ENCODE peak calls at places on chromosomes 1 and 21, in seven cellular contexts. One of them, this sample, is unnamed.

GRCh38 chr1:9844746-9845145 is 21.0 kb upstream of the CLSTN1 start:
- DNase-seq in IMR-90: no peak
- DNase-seq in A549: no peak
- DNase-seq in lower leg skin: no peak
- DNase-seq in uterus: no peak
- DNase-seq in spleen: no peak
- DNase-seq in heart left ventricle: no peak
- DNase-seq in this sample: peak

GRCh38 chr1:183226963-183227362 is 40.9 kb downstream of the LAMC2 start:
- DNase-seq in lower leg skin: no peak
- DNase-seq in spleen: no peak
- DNase-seq in IMR-90: no peak
- DNase-seq in uterus: no peak
- DNase-seq in heart left ventricle: no peak
- DNase-seq in A549: no peak
- DNase-seq in this sample: no peak

GRCh38 chr1:59696421-59697115 is 118.2 kb upstream of the HOOK1 start:
- DNase-seq in spleen: no peak
- DNase-seq in A549: no peak
- DNase-seq in lower leg skin: no peak
- DNase-seq in heart left ventricle: no peak
- DNase-seq in IMR-90: no peak
- DNase-seq in uterus: no peak
- DNase-seq in this sample: no peak

GRCh38 chr21:34534522-34534921 is 22.5 kb upstream of the KCNE1 start:
- DNase-seq in uterus: no peak
- DNase-seq in IMR-90: no peak
- DNase-seq in A549: no peak
- DNase-seq in lower leg skin: no peak
- DNase-seq in spleen: no peak
- DNase-seq in heart left ventricle: no peak
- DNase-seq in this sample: no peak

GRCh38 chr1:159098596-159098995 is 22.0 kb upstream of the AIM2 start:
- DNase-seq in lower leg skin: no peak
- DNase-seq in A549: no peak
- DNase-seq in heart left ventricle: no peak
- DNase-seq in IMR-90: no peak
- DNase-seq in spleen: no peak
- DNase-seq in uterus: no peak
- DNase-seq in this sample: no peak

GRCh38 chr1:201013031-201013485 is 10.5 kb downstream of the KIF21B start:
- DNase-seq in lower leg skin: no peak
- DNase-seq in A549: no peak
- DNase-seq in uterus: no peak
- DNase-seq in heart left ventricle: no peak
- DNase-seq in IMR-90: no peak
- DNase-seq in spleen: peak
- DNase-seq in this sample: no peak

GRCh38 chr1:998051-998821 is 1.7 kb downstream of the HES4 start:
- DNase-seq in lower leg skin: no peak
- DNase-seq in heart left ventricle: no peak
- DNase-seq in spleen: peak
- DNase-seq in uterus: peak
- DNase-seq in A549: no peak
- DNase-seq in IMR-90: no peak
- DNase-seq in this sample: no peak

GRCh38 chr1:167453156-167453555 is 65.2 kb downstream of the CD247 start:
- DNase-seq in lower leg skin: no peak
- DNase-seq in IMR-90: no peak
- DNase-seq in heart left ventricle: no peak
- DNase-seq in uterus: no peak
- DNase-seq in spleen: no peak
- DNase-seq in A549: no peak
- DNase-seq in this sample: no peak

GRCh38 chr1:3904006-3904842 is 4.2 kb upstream of the C1orf174 start:
- DNase-seq in lower leg skin: no peak
- DNase-seq in A549: no peak
- DNase-seq in heart left ventricle: no peak
- DNase-seq in IMR-90: no peak
- DNase-seq in spleen: peak
- DNase-seq in uterus: no peak
- DNase-seq in this sample: no peak

GRCh38 chr1:185957441-185958363 is 223.5 kb downstream of the HMCN1 start:
- DNase-seq in spleen: no peak
- DNase-seq in uterus: no peak
- DNase-seq in lower leg skin: no peak
- DNase-seq in heart left ventricle: no peak
- DNase-seq in A549: no peak
- DNase-seq in IMR-90: no peak
- DNase-seq in this sample: no peak

GRCh38 chr1:226549094-226549936 is 751 bp downstream of the STUM start:
- DNase-seq in uterus: no peak
- DNase-seq in lower leg skin: no peak
- DNase-seq in IMR-90: no peak
- DNase-seq in spleen: no peak
- DNase-seq in heart left ventricle: no peak
- DNase-seq in A549: no peak
- DNase-seq in this sample: no peak

GRCh38 chr1:99681583-99681982 is 35.7 kb downstream of the PALMD start:
- DNase-seq in spleen: no peak
- DNase-seq in A549: no peak
- DNase-seq in heart left ventricle: no peak
- DNase-seq in IMR-90: no peak
- DNase-seq in lower leg skin: no peak
- DNase-seq in uterus: no peak
- DNase-seq in this sample: no peak

GRCh38 chr1:24830680-24831272 is 85.5 kb downstream of the CLIC4 start:
- DNase-seq in spleen: no peak
- DNase-seq in IMR-90: peak
- DNase-seq in lower leg skin: no peak
- DNase-seq in heart left ventricle: no peak
- DNase-seq in uterus: no peak
- DNase-seq in A549: peak
- DNase-seq in this sample: no peak

GRCh38 chr1:18908911-18909771 is 6.8 kb upstream of the ALDH4A1 start:
- DNase-seq in A549: no peak
- DNase-seq in heart left ventricle: no peak
- DNase-seq in spleen: no peak
- DNase-seq in IMR-90: no peak
- DNase-seq in lower leg skin: no peak
- DNase-seq in uterus: no peak
- DNase-seq in this sample: no peak

GRCh38 chr1:21302747-21303715 is 12.8 kb upstream of the ECE1 start:
- DNase-seq in uterus: no peak
- DNase-seq in IMR-90: peak
- DNase-seq in heart left ventricle: no peak
- DNase-seq in lower leg skin: no peak
- DNase-seq in spleen: no peak
- DNase-seq in A549: no peak
- DNase-seq in this sample: no peak

GRCh38 chr1:40986929-40987328 is 7.4 kb downstream of the CTPS1 start:
- DNase-seq in uterus: no peak
- DNase-seq in A549: no peak
- DNase-seq in lower leg skin: no peak
- DNase-seq in heart left ventricle: no peak
- DNase-seq in spleen: no peak
- DNase-seq in IMR-90: no peak
- DNase-seq in this sample: no peak

GRCh38 chr1:38835230-38835827 is 24.2 kb downstream of the RRAGC start:
- DNase-seq in lower leg skin: no peak
- DNase-seq in spleen: no peak
- DNase-seq in IMR-90: peak
- DNase-seq in heart left ventricle: no peak
- DNase-seq in uterus: peak
- DNase-seq in A549: peak
- DNase-seq in this sample: no peak

GRCh38 chr1:38235705-38236104 is 189.1 kb upstream of the POU3F1 start:
- DNase-seq in lower leg skin: no peak
- DNase-seq in heart left ventricle: no peak
- DNase-seq in IMR-90: peak
- DNase-seq in A549: no peak
- DNase-seq in spleen: no peak
- DNase-seq in uterus: no peak
- DNase-seq in this sample: no peak

GRCh38 chr1:208177656-208178055 is 66.5 kb downstream of the PLXNA2 start:
- DNase-seq in spleen: no peak
- DNase-seq in lower leg skin: no peak
- DNase-seq in IMR-90: no peak
- DNase-seq in A549: no peak
- DNase-seq in heart left ventricle: no peak
- DNase-seq in uterus: no peak
- DNase-seq in this sample: no peak

GRCh38 chr1:243475966-243476365 is 220.1 kb downstream of the SDCCAG8 start:
- DNase-seq in spleen: no peak
- DNase-seq in lower leg skin: no peak
- DNase-seq in heart left ventricle: no peak
- DNase-seq in A549: peak
- DNase-seq in IMR-90: peak
- DNase-seq in uterus: no peak
- DNase-seq in this sample: no peak

GRCh38 chr21:26736449-26736848 is 108.8 kb downstream of the ADAMTS1 start:
- DNase-seq in IMR-90: no peak
- DNase-seq in A549: no peak
- DNase-seq in lower leg skin: no peak
- DNase-seq in spleen: no peak
- DNase-seq in heart left ventricle: no peak
- DNase-seq in uterus: no peak
- DNase-seq in this sample: no peak

GRCh38 chr1:31064115-31064514 is 1.4 kb downstream of the PUM1 start:
- DNase-seq in IMR-90: no peak
- DNase-seq in uterus: no peak
- DNase-seq in spleen: no peak
- DNase-seq in heart left ventricle: no peak
- DNase-seq in lower leg skin: no peak
- DNase-seq in A549: no peak
- DNase-seq in this sample: no peak

GRCh38 chr1:156060937-156061636 is at the start of gene RAB25:
- DNase-seq in A549: no peak
- DNase-seq in IMR-90: no peak
- DNase-seq in heart left ventricle: peak
- DNase-seq in lower leg skin: peak
- DNase-seq in spleen: no peak
- DNase-seq in uterus: no peak
- DNase-seq in this sample: no peak

GRCh38 chr1:207827488-207827830 is 75.6 kb downstream of the CD46 start:
- DNase-seq in uterus: no peak
- DNase-seq in heart left ventricle: no peak
- DNase-seq in IMR-90: no peak
- DNase-seq in spleen: no peak
- DNase-seq in A549: no peak
- DNase-seq in lower leg skin: peak
- DNase-seq in this sample: no peak

GRCh38 chr1:161357073-161357472 is 10.6 kb downstream of the CFAP126 start:
- DNase-seq in IMR-90: no peak
- DNase-seq in spleen: no peak
- DNase-seq in uterus: no peak
- DNase-seq in A549: peak
- DNase-seq in lower leg skin: no peak
- DNase-seq in heart left ventricle: no peak
- DNase-seq in this sample: no peak
- TF ChIP-seq CTCF in IMR-90: no peak
- TF ChIP-seq CTCF in spleen: no peak
- TF ChIP-seq CTCF in uterus: no peak
- TF ChIP-seq CTCF in A549: no peak
- TF ChIP-seq CTCF in lower leg skin: no peak
- TF ChIP-seq CTCF in heart left ventricle: no peak
- TF ChIP-seq CTCF in this sample: no peak

GRCh38 chr1:26281091-26281958 is 1.4 kb downstream of the SH3BGRL3 start:
- DNase-seq in spleen: peak
- DNase-seq in lower leg skin: no peak
- DNase-seq in IMR-90: no peak
- DNase-seq in uterus: no peak
- DNase-seq in heart left ventricle: no peak
- DNase-seq in A549: no peak
- DNase-seq in this sample: no peak
- TF ChIP-seq POLR2A in spleen: no peak
- TF ChIP-seq POLR2A in lower leg skin: no peak
- TF ChIP-seq POLR2A in IMR-90: peak
- TF ChIP-seq POLR2A in uterus: no peak
- TF ChIP-seq POLR2A in heart left ventricle: no peak
- TF ChIP-seq POLR2A in A549: no peak
- TF ChIP-seq POLR2A in this sample: no peak

DNA sequence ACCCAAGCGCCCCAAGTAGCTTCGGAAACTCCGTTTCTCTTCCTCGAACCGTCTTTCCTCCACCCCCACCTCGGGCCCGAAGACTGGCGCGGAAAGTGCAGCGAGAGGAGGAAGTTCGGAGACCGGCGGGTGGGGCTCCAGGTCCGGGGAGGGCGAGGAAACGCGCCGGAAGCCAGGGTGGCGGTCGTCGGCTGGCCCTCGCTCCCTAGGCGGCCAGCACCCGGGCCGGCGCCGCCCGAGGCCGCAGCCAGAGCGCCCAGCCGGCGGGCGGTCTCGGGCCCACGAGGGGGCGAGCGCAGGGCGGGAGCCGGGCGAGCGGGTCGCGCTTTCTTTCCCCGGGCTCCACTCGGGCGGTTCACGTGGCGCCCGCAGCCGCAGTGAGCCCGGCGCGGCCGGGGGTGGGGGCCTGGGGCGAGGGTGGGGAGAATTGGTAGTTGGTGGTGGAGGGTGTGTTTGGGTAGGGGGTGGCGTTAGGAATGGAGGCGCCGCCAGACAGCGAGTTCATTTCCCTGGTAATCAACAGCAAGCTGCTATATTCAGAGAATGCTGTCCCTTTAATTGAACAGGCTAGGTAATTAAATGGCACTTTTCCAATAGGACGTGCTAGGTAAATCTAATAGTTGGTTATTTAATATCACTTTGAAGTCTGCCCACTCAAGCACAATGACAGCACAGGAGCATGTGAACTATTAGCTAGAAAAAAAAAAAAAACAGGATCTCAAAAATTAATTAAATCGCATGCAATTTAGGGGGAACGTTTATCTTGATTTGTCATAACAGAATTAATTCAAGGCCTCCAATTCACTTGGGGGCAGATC is 6.7 kb downstream of the LMO4 start:
- DNase-seq in spleen: peak
- DNase-seq in lower leg skin: peak
- DNase-seq in IMR-90: peak
- DNase-seq in uterus: peak
- DNase-seq in A549: no peak
- DNase-seq in heart left ventricle: peak
- DNase-seq in this sample: peak
- TF ChIP-seq CTCF in spleen: no peak
- TF ChIP-seq CTCF in lower leg skin: no peak
- TF ChIP-seq CTCF in IMR-90: peak
- TF ChIP-seq CTCF in uterus: no peak
- TF ChIP-seq CTCF in A549: peak
- TF ChIP-seq CTCF in heart left ventricle: peak
- TF ChIP-seq CTCF in this sample: peak

DNA sequence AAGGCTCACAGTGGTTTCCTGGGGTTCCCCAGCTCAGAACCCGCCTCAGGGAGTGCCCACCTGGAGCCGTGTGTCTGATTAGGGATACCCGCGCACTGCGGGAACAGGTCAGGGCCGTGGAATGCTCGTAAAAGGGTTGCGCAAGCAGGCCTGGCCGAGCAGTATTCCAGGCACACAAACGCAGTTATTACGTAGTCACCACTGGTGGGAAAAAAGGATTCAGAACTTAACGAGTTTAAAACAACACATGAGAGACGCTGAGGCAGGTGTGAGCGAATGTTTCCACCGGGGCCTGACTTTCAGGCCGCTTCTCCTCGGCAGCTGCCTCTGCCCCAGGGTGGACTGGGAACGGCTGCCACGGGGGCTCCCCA is 18.2 kb downstream of the PLCH2 start:
- DNase-seq in A549: peak
- DNase-seq in lower leg skin: no peak
- DNase-seq in uterus: no peak
- DNase-seq in heart left ventricle: no peak
- DNase-seq in spleen: no peak
- DNase-seq in IMR-90: peak
- DNase-seq in this sample: peak
- TF ChIP-seq POLR2A in A549: no peak
- TF ChIP-seq POLR2A in lower leg skin: no peak
- TF ChIP-seq POLR2A in uterus: no peak
- TF ChIP-seq POLR2A in heart left ventricle: no peak
- TF ChIP-seq POLR2A in spleen: no peak
- TF ChIP-seq POLR2A in IMR-90: no peak
- TF ChIP-seq POLR2A in this sample: no peak

This sample was measured in right lobe of liver.